ENCODE peak calls at places on chromosomes 11 and 22, in nine cellular contexts. P is body of pancreas, D is H1, R is PC-3, F is HCT116, X is fibroblast of lung, C is psoas muscle, J is A549, O is tibial nerve. M is an unnamed sample.

GRCh38 chr11:135027461-135027860 is 615.4 kb upstream of the B3GAT1 start:
- DNase-seq in P (peak), D (peak), R (peak), F (no peak), X (peak), C (no peak), J (no peak), O (no peak), M (no peak)

GRCh38 chr11:1041936-1042608 is 5.6 kb upstream of the MUC6 start:
- DNase-seq in P (peak), D (no peak), R (no peak), F (no peak), X (no peak), C (peak), J (peak), O (no peak), M (no peak)

GRCh38 chr11:110345756-110346155 is 49.3 kb upstream of the RDX start:
- DNase-seq in P (no peak), D (no peak), R (peak), F (no peak), X (no peak), C (no peak), J (no peak), O (no peak), M (no peak)

GRCh38 chr11:2445948-2446551 is 1.2 kb downstream of the KCNQ1 start:
- DNase-seq in P (peak), D (no peak), R (no peak), F (no peak), X (no peak), C (peak), J (no peak), O (no peak), M (no peak)

GRCh38 chr11:126115820-126116319 is 53.2 kb upstream of the CDON start:
- DNase-seq in P (peak), D (no peak), R (peak), F (peak), X (peak), C (peak), J (peak), O (peak), M (peak)

GRCh38 chr22:38733329-38734202 is 22.2 kb downstream of the SUN2 start:
- DNase-seq in P (peak), D (peak), R (peak), F (no peak), X (peak), C (peak), J (peak), O (peak), M (peak)

GRCh38 chr11:123838659-123839058 is 32.5 kb upstream of the OR6M1 start:
- DNase-seq in P (no peak), D (no peak), R (peak), F (no peak), X (no peak), C (no peak), J (no peak), O (no peak), M (no peak)

GRCh38 chr11:128790200-128790599 is 76.9 kb downstream of the KCNJ1 start:
- DNase-seq in P (peak), D (no peak), R (peak), F (no peak), X (peak), C (no peak), J (no peak), O (peak), M (no peak)

GRCh38 chr11:62774407-62774806 is 3.2 kb downstream of the TAF6L start:
- DNase-seq in P (no peak), D (no peak), R (no peak), F (no peak), X (no peak), C (no peak), J (no peak), O (no peak), M (no peak)

GRCh38 chr22:49618689-49618953 is 209.1 kb downstream of the BRD1 start:
- DNase-seq in P (no peak), D (no peak), R (no peak), F (no peak), X (no peak), C (no peak), J (no peak), O (no peak), M (no peak)

GRCh38 chr11:108218912-108219783 is 3.3 kb downstream of the NPAT start:
- DNase-seq in P (no peak), D (no peak), R (no peak), F (no peak), X (no peak), C (no peak), J (no peak), O (no peak), M (no peak)

DNA sequence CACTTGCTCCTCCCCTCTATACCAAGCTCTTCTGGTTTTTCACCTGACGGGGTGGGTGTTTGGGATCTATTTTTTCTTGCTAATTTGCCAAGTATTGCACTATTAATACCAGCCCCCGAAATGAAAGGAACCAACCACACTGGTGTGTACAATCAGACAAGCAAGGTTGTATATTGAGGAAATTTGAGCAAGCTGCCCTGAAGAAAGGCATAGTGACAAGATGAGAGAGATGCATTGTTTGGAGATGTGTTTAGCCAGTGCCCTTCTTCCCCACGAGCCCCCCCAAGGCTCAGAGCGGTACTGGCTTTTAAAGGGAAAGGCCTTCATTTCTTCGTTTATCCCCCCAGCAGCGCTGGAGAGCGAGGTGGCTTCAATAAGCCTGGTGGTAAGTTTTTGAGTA is 15.2 kb upstream of the GAS2L1 start:
- DNase-seq in P (no peak), D (no peak), R (no peak), F (no peak), X (no peak), C (no peak), J (no peak), O (no peak), M (no peak)
- H3K4me3 ChIP-seq in P (no peak), D (no peak), R (no peak), F (no peak), X (no peak), C (no peak), J (no peak), O (no peak), M (no peak)

GRCh38 chr11:116233581-116233980 is 539.2 kb downstream of the BUD13 start:
- DNase-seq in P (no peak), D (no peak), R (no peak), F (no peak), X (no peak), C (no peak), J (no peak), O (no peak), M (no peak)
- TF ChIP-seq CTCF in P (no peak), D (no peak), R (no peak), F (no peak), X (no peak), C (no peak), J (no peak), O (no peak), M (no peak)

GRCh38 chr11:45659031-45659817 is 6.2 kb downstream of the CHST1 start:
- DNase-seq in P (no peak), D (no peak), R (no peak), F (no peak), X (no peak), C (no peak), J (no peak), O (no peak), M (no peak)
- H3K27ac ChIP-seq in P (no peak), D (no peak), R (no peak), F (no peak), X (no peak), C (peak), J (no peak), O (no peak), M (no peak)

GRCh38 chr11:72758304-72758689 is 6.1 kb upstream of the ARAP1 start:
- DNase-seq in P (no peak), D (no peak), R (no peak), F (no peak), X (peak), C (no peak), J (no peak), O (no peak), M (no peak)

GRCh38 chr11:72759468-72759867 is 7.3 kb upstream of the ARAP1 start:
- DNase-seq in P (no peak), D (no peak), R (no peak), F (no peak), X (no peak), C (no peak), J (no peak), O (no peak), M (no peak)

GRCh38 chr11:72760543-72761400 is 8.6 kb upstream of the ARAP1 start:
- DNase-seq in P (no peak), D (no peak), R (no peak), F (no peak), X (peak), C (no peak), J (no peak), O (no peak), M (no peak)

GRCh38 chr11:72755794-72756285 is 3.6 kb upstream of the ARAP1 start:
- DNase-seq in P (no peak), D (no peak), R (no peak), F (no peak), X (no peak), C (peak), J (no peak), O (no peak), M (no peak)

GRCh38 chr11:72758690-72759389 is 6.6 kb upstream of the ARAP1 start:
- DNase-seq in P (peak), D (no peak), R (no peak), F (no peak), X (peak), C (peak), J (no peak), O (no peak), M (peak)
- H3K4me3 ChIP-seq in P (no peak), D (no peak), R (no peak), F (no peak), X (no peak), C (no peak), J (no peak), O (no peak), M (no peak)

GRCh38 chr22:18070556-18071306 is 7.1 kb upstream of the PEX26 start:
- DNase-seq in P (no peak), D (peak), R (peak), F (no peak), X (no peak), C (no peak), J (no peak), O (no peak), M (no peak)
- TF ChIP-seq CTCF in P (no peak), D (peak), R (peak), F (peak), X (peak), C (peak), J (no peak), O (no peak), M (peak)

GRCh38 chr22:45998638-45999378 is 21.8 kb upstream of the WNT7B start:
- DNase-seq in P (no peak), D (no peak), R (no peak), F (no peak), X (no peak), C (peak), J (no peak), O (no peak), M (no peak)
- H3K27ac ChIP-seq in P (peak), D (no peak), R (no peak), F (no peak), X (no peak), C (peak), J (no peak), O (peak), M (no peak)

GRCh38 chr11:47766363-47767227 is 546 bp downstream of the FNBP4 start:
- DNase-seq in P (peak), D (no peak), R (peak), F (no peak), X (peak), C (peak), J (no peak), O (peak), M (no peak)

GRCh38 chr11:47768090-47768620 is 1.0 kb upstream of the FNBP4 start:
- DNase-seq in P (peak), D (no peak), R (peak), F (no peak), X (peak), C (peak), J (peak), O (peak), M (no peak)

DNA sequence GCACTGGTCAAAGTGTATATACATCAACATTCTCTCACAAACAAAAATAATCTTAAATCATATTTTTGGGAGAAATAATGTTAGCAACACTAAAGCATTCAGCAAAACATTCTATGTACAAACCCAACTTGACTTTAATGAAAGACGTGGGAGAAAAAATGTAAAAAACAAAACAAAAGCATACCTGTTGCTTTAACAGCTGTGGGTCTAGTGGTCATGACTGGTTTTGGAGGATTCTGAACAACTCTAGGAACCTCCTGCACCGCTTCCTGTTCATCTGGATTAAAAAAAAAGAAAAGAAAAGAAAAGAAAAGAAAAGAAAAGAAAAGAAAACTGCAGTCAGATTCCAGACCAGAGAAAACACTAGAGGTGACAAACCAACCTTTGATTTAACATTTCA is 2.1 kb downstream of the FNBP4 start:
- DNase-seq in P (no peak), D (no peak), R (no peak), F (no peak), X (no peak), C (no peak), J (no peak), O (no peak), M (no peak)
- H3K4me3 ChIP-seq in P (no peak), D (peak), R (peak), F (peak), X (peak), C (no peak), J (peak), O (no peak), M (peak)

M was measured in AG04450.